ENCODE peak calls at places on chromosomes 16 and 17, in seven cellular contexts. T is stimulated activated CD8-positive, alpha-beta memory T cell treated with anti-CD3 and anti-CD28 coated beads, Interleukin-4, amount 100 ng/mL, for 48 hours; C is heart right ventricle; Z is RCC 7860; E is activated effector memory CD4-positive, alpha-beta T cell treated with Interleukin-2 at 50 U/mL for 16 hours; O is SW 1271; B is nucleus accumbens. W is an unnamed sample.

GRCh38 chr17:1490643-1491405 is 1.7 kb downstream of the MYO1C start:
- DNase-seq in T (peak), Z (no peak), O (no peak), E (peak), C (peak), B (no peak), W (peak)

GRCh38 chr17:9242983-9243382 is 221.7 kb downstream of the NTN1 start:
- DNase-seq in E (no peak), B (no peak), C (no peak), T (no peak), O (no peak), Z (no peak), W (no peak)

GRCh38 chr16:23518435-23518891 is 8.2 kb upstream of the GGA2 start:
- DNase-seq in T (no peak), E (no peak), C (no peak), O (no peak), B (no peak), Z (no peak), W (no peak)

GRCh38 chr17:13688716-13689115 is 87.0 kb upstream of the HS3ST3A1 start:
- DNase-seq in O (no peak), B (no peak), C (no peak), E (no peak), Z (no peak), T (no peak), W (no peak)

GRCh38 chr17:75011788-75012319 is 616 bp upstream of the MRPL58 start:
- DNase-seq in O (no peak), E (no peak), C (peak), Z (no peak), B (no peak), T (no peak), W (no peak)

GRCh38 chr17:65324977-65325376 is 187.8 kb downstream of the RGS9 start:
- DNase-seq in C (no peak), T (no peak), O (no peak), E (no peak), B (no peak), Z (no peak), W (no peak)

GRCh38 chr16:56848955-56849689 is 15.9 kb upstream of the SLC12A3 start:
- DNase-seq in Z (peak), C (no peak), T (no peak), E (no peak), O (no peak), B (peak), W (no peak)

GRCh38 chr16:57797526-57798266 is 4.6 kb downstream of the KIFC3 start:
- DNase-seq in T (no peak), Z (peak), O (no peak), C (peak), E (no peak), B (no peak), W (no peak)

GRCh38 chr17:73340093-73340596 is 28.3 kb upstream of the CDC42EP4 start:
- DNase-seq in C (no peak), B (no peak), E (no peak), O (peak), T (peak), Z (peak), W (peak)

GRCh38 chr16:70561623-70562022 is 38.0 kb downstream of the SF3B3 start:
- DNase-seq in T (no peak), O (no peak), B (no peak), E (no peak), C (no peak), Z (no peak), W (no peak)

GRCh38 chr17:45703806-45704205 is 80.3 kb upstream of the CRHR1 start:
- DNase-seq in T (no peak), C (no peak), Z (no peak), O (no peak), B (no peak), E (no peak), W (no peak)

GRCh38 chr16:30186782-30187555 is 3.6 kb downstream of the CORO1A start:
- DNase-seq in B (no peak), E (peak), T (peak), C (peak), O (no peak), Z (no peak), W (peak)

GRCh38 chr17:45230787-45231480 is 9.2 kb downstream of the FMNL1 start:
- DNase-seq in T (peak), E (no peak), Z (no peak), O (no peak), C (peak), B (no peak), W (no peak)

GRCh38 chr16:87310610-87311009 is 6.6 kb downstream of the C16orf95 start:
- DNase-seq in T (no peak), O (no peak), B (no peak), E (no peak), C (no peak), Z (no peak), W (no peak)

GRCh38 chr17:61410555-61411089 is 11.0 kb downstream of the TBX2 start:
- DNase-seq in T (peak), B (no peak), O (no peak), Z (no peak), C (peak), E (peak), W (peak)

GRCh38 chr16:85457366-85457765 is 155.8 kb upstream of the GSE1 start:
- DNase-seq in B (no peak), E (no peak), O (no peak), Z (peak), T (no peak), C (no peak), W (no peak)

GRCh38 chr16:71345031-71345430 is 13.5 kb upstream of the CALB2 start:
- DNase-seq in O (no peak), C (no peak), E (no peak), T (no peak), Z (no peak), B (no peak), W (no peak)

W was measured in activated CD8-positive, alpha-beta T cell treated with anti-CD3 and anti-CD28 coated beads for 36 hours.